ENCODE peak calls at places on chromosomes 16 and 17, in nine cellular contexts. I, F, O, Y, Z, N, M, C and T are unnamed samples.

GRCh38 chr17:79810138-79811027 is 13.5 kb upstream of the CBX8 start:
- DNase-seq in I (peak; percentile 94), F (peak; percentile 92), O (peak; percentile 67), Y (peak; percentile 47), Z (peak; percentile 88), N (peak; percentile 82), M (peak; percentile 85), C (peak; percentile 79), T (peak; percentile 87)

GRCh38 chr16:27426423-27427408 is 24.7 kb downstream of the IL21R start:
- DNase-seq in I (peak; percentile 90), F (no peak), O (peak; percentile 54), Y (no peak), Z (peak; percentile 89), N (no peak), M (peak; percentile 84), C (peak; percentile 52), T (peak; percentile 91)

GRCh38 chr16:88804552-88805339 is 1.2 kb downstream of the CDT1 start:
- DNase-seq in I (peak; percentile 77), F (peak; percentile 23), O (no peak), Y (no peak), Z (peak; percentile 10), N (no peak), M (peak; percentile 67), C (no peak), T (peak; percentile 63)

GRCh38 chr17:48791128-48792032 is 25.6 kb downstream of the TTLL6 start:
- DNase-seq in I (peak; percentile 65), F (peak; percentile 15), O (peak; percentile 86), Y (no peak), Z (peak; percentile 76), N (peak; percentile 7), M (peak; percentile 45), C (peak; percentile 68), T (peak; percentile 43)

GRCh38 chr16:51523400-51523799 is 372.3 kb upstream of the SALL1 start:
- DNase-seq in I (no peak), F (peak; percentile 56), O (no peak), Y (no peak), Z (no peak), N (no peak), M (no peak), C (no peak), T (no peak)

GRCh38 chr17:72101526-72101925 is 19.3 kb upstream of the SOX9 start:
- DNase-seq in I (no peak), F (no peak), O (no peak), Y (no peak), Z (no peak), N (no peak), M (no peak), C (no peak), T (no peak)

GRCh38 chr16:21646721-21647561 is 5.5 kb downstream of the IGSF6 start:
- DNase-seq in I (peak; percentile 90), F (no peak), O (no peak), Y (peak; percentile 37), Z (no peak), N (peak; percentile 49), M (peak; percentile 91), C (no peak), T (peak; percentile 92)

GRCh38 chr17:14471052-14471451 is 170.2 kb downstream of the HS3ST3B1 start:
- DNase-seq in I (no peak), F (peak; percentile 3), O (no peak), Y (no peak), Z (peak; percentile 67), N (no peak), M (no peak), C (no peak), T (no peak)

GRCh38 chr16:9042943-9043680 is 48.3 kb upstream of the HAPSTR1 start:
- DNase-seq in I (no peak), F (no peak), O (no peak), Y (no peak), Z (peak; percentile 79), N (no peak), M (no peak), C (no peak), T (peak; percentile 15)

GRCh38 chr17:39867891-39868553 is at the start of gene ZPBP2:
- DNase-seq in I (peak; percentile 87), F (no peak), O (no peak), Y (peak; percentile 10), Z (no peak), N (peak; percentile 57), M (no peak), C (no peak), T (peak; percentile 77)

GRCh38 chr17:10699861-10700260 is 2.5 kb downstream of the ADPRM start:
- DNase-seq in I (no peak), F (no peak), O (no peak), Y (no peak), Z (no peak), N (no peak), M (peak; percentile 41), C (peak; percentile 5), T (peak; percentile 26)

GRCh38 chr17:81998222-81998621 is 20.8 kb downstream of the ASPSCR1 start:
- DNase-seq in I (no peak), F (no peak), O (no peak), Y (no peak), Z (no peak), N (no peak), M (no peak), C (no peak), T (no peak)

GRCh38 chr17:15446036-15446435 is 21.4 kb downstream of the CDRT4 start:
- DNase-seq in I (no peak), F (no peak), O (no peak), Y (no peak), Z (no peak), N (no peak), M (no peak), C (peak; percentile 4), T (peak; percentile 9)

GRCh38 chr17:81398170-81398854 is 3.1 kb downstream of the BAHCC1 start:
- DNase-seq in I (no peak), F (no peak), O (no peak), Y (no peak), Z (no peak), N (no peak), M (no peak), C (peak; percentile 66), T (no peak)

GRCh38 chr16:19291459-19291858 is 5.9 kb downstream of the CLEC19A start:
- DNase-seq in I (no peak), F (no peak), O (no peak), Y (no peak), Z (peak; percentile 14), N (no peak), M (no peak), C (no peak), T (peak; percentile 55)

GRCh38 chr16:48365030-48365600 is 20.1 kb downstream of the SIAH1 start:
- DNase-seq in I (no peak), F (no peak), O (no peak), Y (no peak), Z (no peak), N (no peak), M (no peak), C (no peak), T (no peak)

GRCh38 chr17:66781135-66781534 is 53.8 kb upstream of the CACNG5 start:
- DNase-seq in I (no peak), F (no peak), O (no peak), Y (no peak), Z (no peak), N (no peak), M (no peak), C (no peak), T (no peak)

GRCh38 chr16:89890886-89891657 is 17.7 kb downstream of the TCF25 start:
- DNase-seq in I (no peak), F (no peak), O (no peak), Y (no peak), Z (no peak), N (no peak), M (no peak), C (no peak), T (no peak)

GRCh38 chr17:37327341-37328090 is 48.3 kb upstream of the C17orf78 start:
- DNase-seq in I (no peak), F (no peak), O (no peak), Y (no peak), Z (peak; percentile 93), N (no peak), M (no peak), C (no peak), T (no peak)

GRCh38 chr17:75970011-75970523 is 8.9 kb downstream of the ACOX1 start:
- DNase-seq in I (no peak), F (no peak), O (no peak), Y (no peak), Z (peak; percentile 43), N (no peak), M (no peak), C (peak; percentile 39), T (no peak)

GRCh38 chr16:86137359-86137758 is 238.4 kb downstream of the IRF8 start:
- DNase-seq in I (no peak), F (no peak), O (no peak), Y (no peak), Z (no peak), N (no peak), M (no peak), C (no peak), T (no peak)

GRCh38 chr17:76840884-76841775 is 27.1 kb upstream of the MGAT5B start:
- DNase-seq in I (no peak), F (no peak), O (no peak), Y (no peak), Z (no peak), N (no peak), M (no peak), C (no peak), T (no peak)

GRCh38 chr17:17126131-17127110 is 79.7 kb downstream of the PLD6 start:
- DNase-seq in I (no peak), F (no peak), O (no peak), Y (no peak), Z (no peak), N (no peak), M (peak; percentile 59), C (peak; percentile 19), T (no peak)

GRCh38 chr17:50219939-50220465 is 18.6 kb upstream of the COL1A1 start:
- DNase-seq in I (no peak), F (no peak), O (no peak), Y (no peak), Z (peak; percentile 39), N (no peak), M (no peak), C (no peak), T (no peak)

GRCh38 chr17:41666708-41667279 is 21.9 kb upstream of the EIF1 start:
- DNase-seq in I (peak; percentile 95), F (peak; percentile 61), O (peak; percentile 91), Y (peak; percentile 71), Z (peak; percentile 58), N (peak; percentile 84), M (peak; percentile 92), C (peak; percentile 77), T (peak; percentile 94)